ENCODE peak calls at places on chromosome 4, in ten cellular contexts. Y, S, A, C, P, L, F, J, D and Q are unnamed samples.

GRCh38 chr4:55849724-55850123 is 3.7 kb upstream of the EXOC1 start:
- DNase-seq in Y (no peak), S (no peak), A (no peak), C (no peak), P (no peak), L (no peak), F (no peak), J (no peak), D (no peak), Q (no peak)

GRCh38 chr4:152983774-152984411 is 47.8 kb downstream of the FHDC1 start:
- DNase-seq in Y (no peak), S (no peak), A (no peak), C (peak; percentile 68), P (no peak), L (no peak), F (no peak), J (peak; percentile 11), D (no peak), Q (peak; percentile 66)

GRCh38 chr4:153126137-153126536 is 78.1 kb upstream of the TRIM2 start:
- DNase-seq in Y (no peak), S (no peak), A (no peak), C (peak; percentile 36), P (no peak), L (no peak), F (no peak), J (no peak), D (no peak), Q (peak; percentile 33)

GRCh38 chr4:25913056-25913850 is 767 bp upstream of the SMIM20 start:
- DNase-seq in Y (peak; percentile 2), S (peak; percentile 8), A (peak; percentile 10), C (peak; percentile 36), P (no peak), L (peak; percentile 87), F (no peak), J (no peak), D (peak; percentile 36), Q (no peak)

GRCh38 chr4:158496030-158496741 is 25.5 kb upstream of the RXFP1 start:
- DNase-seq in Y (no peak), S (no peak), A (no peak), C (peak; percentile 14), P (peak; percentile 52), L (peak; percentile 76), F (peak; percentile 22), J (no peak), D (peak; percentile 74), Q (peak; percentile 4)

GRCh38 chr4:22237846-22238513 is 277.9 kb downstream of the ADGRA3 start:
- DNase-seq in Y (no peak), S (no peak), A (no peak), C (no peak), P (no peak), L (peak; percentile 65), F (no peak), J (no peak), D (peak; percentile 21), Q (no peak)

GRCh38 chr4:136768925-136769275 is 763.4 kb downstream of the PCDH18 start:
- DNase-seq in Y (no peak), S (no peak), A (no peak), C (peak; percentile 9), P (peak; percentile 48), L (peak; percentile 29), F (no peak), J (no peak), D (no peak), Q (no peak)

GRCh38 chr4:28469886-28470285 is 1609.2 kb downstream of the STIM2 start:
- DNase-seq in Y (no peak), S (no peak), A (no peak), C (peak; percentile 69), P (no peak), L (no peak), F (no peak), J (no peak), D (no peak), Q (peak; percentile 34)

GRCh38 chr4:169583563-169583962 is 28.8 kb downstream of the NEK1 start:
- DNase-seq in Y (no peak), S (no peak), A (no peak), C (peak; percentile 86), P (no peak), L (no peak), F (no peak), J (no peak), D (no peak), Q (peak; percentile 49)

GRCh38 chr4:85772470-85772869 is 297.5 kb downstream of the ARHGAP24 start:
- DNase-seq in Y (no peak), S (no peak), A (no peak), C (no peak), P (no peak), L (no peak), F (no peak), J (no peak), D (no peak), Q (peak; percentile 61)

GRCh38 chr4:147361726-147362125 is 119.2 kb upstream of the EDNRA start:
- DNase-seq in Y (no peak), S (no peak), A (no peak), C (peak; percentile 91), P (no peak), L (no peak), F (no peak), J (no peak), D (no peak), Q (peak; percentile 80)

GRCh38 chr4:57462843-57463242 is 352.7 kb upstream of the IGFBP7 start:
- DNase-seq in Y (no peak), S (no peak), A (no peak), C (no peak), P (no peak), L (peak; percentile 75), F (no peak), J (no peak), D (no peak), Q (no peak)

GRCh38 chr4:121582296-121582695 is 114.5 kb downstream of the ANXA5 start:
- DNase-seq in Y (no peak), S (no peak), A (no peak), C (no peak), P (no peak), L (no peak), F (no peak), J (no peak), D (no peak), Q (peak; percentile 4)

GRCh38 chr4:48315728-48316630 is 25.4 kb upstream of the SLAIN2 start:
- DNase-seq in Y (no peak), S (no peak), A (no peak), C (peak; percentile 75), P (no peak), L (peak; percentile 58), F (no peak), J (no peak), D (peak; percentile 70), Q (peak; percentile 78)

GRCh38 chr4:152605641-152606304 is 69.9 kb upstream of the FBXW7 start:
- DNase-seq in Y (no peak), S (no peak), A (no peak), C (peak; percentile 15), P (no peak), L (peak; percentile 29), F (no peak), J (no peak), D (no peak), Q (peak; percentile 88)

GRCh38 chr4:142845293-142846070 is 619 bp downstream of the INPP4B start:
- DNase-seq in Y (no peak), S (no peak), A (no peak), C (peak; percentile 8), P (peak; percentile 66), L (peak; percentile 55), F (no peak), J (no peak), D (peak; percentile 15), Q (peak; percentile 56)

GRCh38 chr4:185215261-185215660 is 5.9 kb downstream of the SNX25 start:
- DNase-seq in Y (no peak), S (no peak), A (no peak), C (peak; percentile 28), P (no peak), L (no peak), F (no peak), J (no peak), D (no peak), Q (peak; percentile 54)

GRCh38 chr4:5773271-5773555 is 62.2 kb downstream of the EVC start:
- DNase-seq in Y (no peak), S (no peak), A (no peak), C (peak; percentile 87), P (no peak), L (no peak), F (no peak), J (no peak), D (no peak), Q (peak; percentile 57)

GRCh38 chr4:26238782-26239647 is 81.8 kb upstream of the RBPJ start:
- DNase-seq in Y (no peak), S (no peak), A (no peak), C (peak; percentile 87), P (peak; percentile 70), L (peak; percentile 91), F (no peak), J (no peak), D (peak; percentile 26), Q (peak; percentile 60)

GRCh38 chr4:113971706-113972360 is 7.6 kb downstream of the ARSJ start:
- DNase-seq in Y (no peak), S (no peak), A (no peak), C (peak; percentile 87), P (no peak), L (no peak), F (no peak), J (no peak), D (no peak), Q (peak; percentile 75)

GRCh38 chr4:182560358-182560757 is 317.2 kb downstream of the TENM3 start:
- DNase-seq in Y (no peak), S (no peak), A (no peak), C (peak; percentile 37), P (peak; percentile 74), L (peak; percentile 94), F (peak; percentile 89), J (no peak), D (peak; percentile 80), Q (no peak)

GRCh38 chr4:141464366-141464765 is 172.0 kb upstream of the IL15 start:
- DNase-seq in Y (no peak), S (no peak), A (no peak), C (no peak), P (no peak), L (no peak), F (no peak), J (no peak), D (no peak), Q (no peak)

GRCh38 chr4:143384381-143384994 is 47.8 kb downstream of the GAB1 start:
- DNase-seq in Y (no peak), S (no peak), A (no peak), C (no peak), P (no peak), L (no peak), F (no peak), J (no peak), D (no peak), Q (peak; percentile 85)

GRCh38 chr4:64353904-64354303 is 55.3 kb downstream of the TECRL start:
- DNase-seq in Y (no peak), S (no peak), A (no peak), C (no peak), P (no peak), L (no peak), F (no peak), J (no peak), D (no peak), Q (no peak)

GRCh38 chr4:169185133-169185956 is 85.4 kb downstream of the SH3RF1 start:
- DNase-seq in Y (no peak), S (no peak), A (no peak), C (peak; percentile 39), P (no peak), L (no peak), F (no peak), J (no peak), D (no peak), Q (no peak)

GRCh38 chr4:95660719-95661118 is 111.9 kb upstream of the UNC5C start:
- DNase-seq in Y (no peak), S (no peak), A (no peak), C (no peak), P (no peak), L (peak; percentile 62), F (no peak), J (no peak), D (peak; percentile 23), Q (no peak)

GRCh38 chr4:118909173-118909956 is 20.7 kb downstream of the SYNPO2 start:
- DNase-seq in Y (no peak), S (no peak), A (no peak), C (no peak), P (no peak), L (no peak), F (no peak), J (no peak), D (no peak), Q (no peak)

GRCh38 chr4:17284323-17285175 is 227.3 kb downstream of the QDPR start:
- DNase-seq in Y (no peak), S (no peak), A (no peak), C (no peak), P (no peak), L (no peak), F (no peak), J (no peak), D (no peak), Q (peak; percentile 5)